ENCODE peak calls at places on chromosomes 12 and 14, in four cellular contexts. M is BE2C; G is CD8-positive, alpha-beta T cell; I is WTC11. C is an unnamed sample.

GRCh38 chr14:102370305-102370809 is 7.6 kb downstream of the TECPR2 start:
- DNase-seq in M (no peak), G (no peak), I (no peak), C (no peak)

GRCh38 chr12:93592641-93593396 is 20.3 kb downstream of the SOCS2 start:
- DNase-seq in M (no peak), G (no peak), I (no peak), C (no peak)

GRCh38 chr12:96811083-96811482 is 96.0 kb upstream of the NEDD1 start:
- DNase-seq in M (no peak), G (no peak), I (no peak), C (no peak)

GRCh38 chr12:7970475-7971252 is 34.7 kb upstream of the SLC2A3 start:
- DNase-seq in M (peak), G (peak), I (peak), C (peak)

GRCh38 chr12:116015525-116015924 is 262.0 kb downstream of the MED13L start:
- DNase-seq in M (no peak), G (no peak), I (no peak), C (no peak)

GRCh38 chr12:111108726-111109125 is 188.3 kb upstream of the MYL2 start:
- DNase-seq in M (no peak), G (no peak), I (no peak), C (no peak)

GRCh38 chr12:100141666-100141997 is 1.0 kb downstream of the BLTP3B start:
- DNase-seq in M (no peak), G (peak), I (no peak), C (no peak)

GRCh38 chr14:50469982-50470381 is 62.4 kb downstream of the MAP4K5 start:
- DNase-seq in M (no peak), G (no peak), I (no peak), C (no peak)

GRCh38 chr14:34081126-34081575 is 130.3 kb upstream of the EGLN3 start:
- DNase-seq in M (no peak), G (no peak), I (no peak), C (no peak)

GRCh38 chr12:113418213-113418879 is 3.8 kb upstream of the SDSL start:
- DNase-seq in M (no peak), G (no peak), I (no peak), C (no peak)

GRCh38 chr12:75065482-75065881 is 144.2 kb downstream of the KCNC2 start:
- DNase-seq in M (no peak), G (no peak), I (no peak), C (no peak)

GRCh38 chr14:91303091-91303923 is 58.8 kb upstream of the GPR68 start:
- DNase-seq in M (peak), G (no peak), I (peak), C (no peak)

DNA sequence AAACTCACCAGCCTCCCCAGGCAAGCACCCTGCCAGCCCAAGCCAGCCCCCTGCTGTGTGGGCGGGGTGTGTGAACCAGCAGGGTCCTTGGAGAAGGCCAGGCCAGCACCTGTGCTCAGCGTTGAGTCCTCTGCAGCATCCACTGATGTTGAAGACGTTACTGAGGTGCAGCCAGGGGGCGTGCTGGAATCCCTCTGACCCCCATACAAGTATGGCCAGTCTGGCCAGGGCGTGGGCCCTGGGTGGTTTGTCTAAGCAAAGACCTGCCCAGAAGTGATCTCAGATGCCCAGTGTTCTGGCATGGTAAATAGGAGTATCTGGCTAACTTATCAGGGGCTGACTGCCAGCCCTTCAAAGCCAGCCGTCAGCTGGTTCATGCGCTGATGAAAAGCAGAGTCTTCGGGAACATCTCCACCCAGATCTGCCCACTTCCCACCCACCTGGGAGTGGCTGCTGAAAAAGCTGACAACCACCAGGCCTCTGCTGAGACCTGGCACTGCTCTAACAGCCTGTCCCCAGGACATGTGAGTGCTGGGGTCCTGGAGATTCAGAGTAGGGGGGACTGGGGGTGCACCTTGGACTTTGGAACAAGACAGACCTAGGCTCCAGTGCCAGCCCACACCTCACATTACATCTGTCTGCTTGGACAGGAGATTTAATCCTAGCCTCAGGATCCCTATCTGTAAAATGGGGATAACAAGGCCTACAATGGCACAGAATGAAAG is 41.1 kb downstream of the ACTN1 start:
- DNase-seq in M (peak), G (peak), I (peak), C (no peak)
- TF ChIP-seq CTCF in M (peak), G (peak), I (peak), C (no peak)

DNA sequence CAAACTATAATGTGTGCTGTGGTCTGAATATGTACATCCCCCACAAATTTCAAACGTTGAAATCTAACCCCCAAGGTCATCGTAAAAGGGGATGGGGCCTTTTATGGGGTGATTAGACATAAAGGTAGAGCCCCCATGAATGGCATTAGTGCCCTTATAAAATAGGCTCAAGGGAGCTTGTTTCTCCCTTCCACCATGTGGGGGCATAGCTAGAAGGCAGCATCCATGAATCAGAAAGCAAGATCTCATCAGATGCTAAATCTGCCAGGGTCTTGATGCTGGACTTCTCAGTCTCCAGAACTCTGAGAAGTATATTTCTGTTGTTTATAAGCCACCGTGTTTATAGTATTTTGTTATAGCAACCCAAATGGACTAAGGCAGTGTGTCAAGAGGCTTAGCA is 33.4 kb upstream of the IGF1 start:
- DNase-seq in M (no peak), G (no peak), I (no peak), C (no peak)
- TF ChIP-seq CTCF in M (no peak), G (no peak), I (no peak), C (no peak)

GRCh38 chr14:56135001-56135400 is 16.8 kb downstream of the PELI2 start:
- DNase-seq in M (peak), G (no peak), I (no peak), C (no peak)
- TF ChIP-seq CTCF in M (peak), G (no peak), I (no peak), C (no peak)

GRCh38 chr14:96102071-96102856 is 63.1 kb downstream of the C14orf132 start:
- DNase-seq in M (no peak), G (no peak), I (no peak), C (no peak)
- TF ChIP-seq CTCF in M (no peak), G (no peak), I (no peak), C (no peak)

GRCh38 chr14:61196034-61196433 is 85.1 kb downstream of the TMEM30B start:
- DNase-seq in M (no peak), G (no peak), I (no peak), C (no peak)

GRCh38 chr14:61197416-61197815 is 83.7 kb downstream of the TMEM30B start:
- DNase-seq in M (no peak), G (no peak), I (no peak), C (no peak)

GRCh38 chr14:61192970-61193369 is 88.2 kb downstream of the TMEM30B start:
- DNase-seq in M (no peak), G (no peak), I (no peak), C (no peak)

GRCh38 chr14:61193471-61193870 is 87.7 kb downstream of the TMEM30B start:
- DNase-seq in M (no peak), G (no peak), I (no peak), C (no peak)

DNA sequence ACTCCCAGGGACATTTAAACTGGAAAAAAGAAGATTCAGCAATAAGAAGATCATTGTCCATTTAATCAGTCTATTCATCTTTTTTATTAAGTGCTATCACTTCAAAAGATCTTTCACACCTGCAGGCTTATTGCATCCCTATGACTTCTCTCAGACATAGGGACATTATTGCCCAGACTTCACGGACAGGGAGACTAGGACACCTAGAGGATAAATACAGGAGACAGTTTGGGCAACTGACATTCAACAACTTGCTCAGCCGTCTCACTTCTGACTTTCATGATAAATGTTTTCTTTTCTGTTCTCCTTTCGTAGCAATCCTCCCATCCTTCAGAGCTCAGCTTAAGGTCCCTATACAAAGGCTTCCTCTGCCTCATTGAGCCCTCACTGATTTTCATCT is 84.3 kb downstream of the TMEM30B start:
- DNase-seq in M (no peak), G (no peak), I (no peak), C (no peak)
- TF ChIP-seq CTCF in M (peak), G (no peak), I (no peak), C (no peak)

DNA sequence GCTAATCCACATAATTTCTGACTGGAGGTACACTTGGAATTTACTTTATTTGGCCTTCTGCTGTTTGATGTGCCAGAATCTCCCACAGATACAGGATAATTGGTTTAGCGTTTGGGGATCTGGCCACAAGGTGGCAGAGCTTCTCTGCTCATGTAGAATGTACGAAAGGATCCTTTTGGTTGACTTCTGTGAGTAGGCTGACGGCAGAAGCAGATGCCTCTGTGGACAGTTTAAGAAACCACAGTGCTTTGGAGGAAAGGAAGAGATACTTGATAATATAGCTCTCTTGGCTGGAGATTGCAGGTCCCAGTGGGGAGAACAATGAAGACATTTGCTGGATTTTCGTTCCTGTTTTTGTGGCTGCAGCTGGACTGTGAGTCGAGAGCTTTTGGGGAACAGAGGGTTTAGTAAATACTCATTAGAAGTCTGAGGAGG is 75.3 kb upstream of the OR4E1 start:
- DNase-seq in M (peak), G (peak), I (peak), C (peak)
- TF ChIP-seq CTCF in M (peak), G (peak), I (peak), C (peak)

GRCh38 chr14:28294834-28295440 is 471.6 kb upstream of the FOXG1 start:
- DNase-seq in M (no peak), G (no peak), I (no peak), C (no peak)
- TF ChIP-seq CTCF in M (peak), G (no peak), I (no peak), C (peak)

GRCh38 chr12:57224973-57225679 is 4.4 kb upstream of the SHMT2 start:
- DNase-seq in M (peak), G (peak), I (peak), C (no peak)
- TF ChIP-seq CTCF in M (no peak), G (peak), I (peak), C (peak)